ENCODE peak calls at places on chromosomes 12 and 14, in five cellular contexts. One of them, this sample, is unnamed.

GRCh38 chr14:22871962-22872832 is 657 bp downstream of the LRP10 start:
- DNase-seq in heart left ventricle: peak
- DNase-seq in left cardiac atrium: peak
- DNase-seq in left colon: peak
- DNase-seq in stimulated activated CD8-positive, alpha-beta memory T cell treated with anti-CD3 and anti-CD28 coated beads, Interleukin-15, amount 100 ng/mL, for 24 hours: peak
- DNase-seq in this sample: peak

GRCh38 chr12:127383281-127383680 is 883.7 kb upstream of the TMEM132C start:
- DNase-seq in stimulated activated CD8-positive, alpha-beta memory T cell treated with anti-CD3 and anti-CD28 coated beads, Interleukin-15, amount 100 ng/mL, for 24 hours: no peak
- DNase-seq in left cardiac atrium: no peak
- DNase-seq in heart left ventricle: no peak
- DNase-seq in left colon: no peak
- DNase-seq in this sample: no peak

GRCh38 chr12:12519599-12519998 is 43.1 kb downstream of the DUSP16 start:
- DNase-seq in heart left ventricle: no peak
- DNase-seq in stimulated activated CD8-positive, alpha-beta memory T cell treated with anti-CD3 and anti-CD28 coated beads, Interleukin-15, amount 100 ng/mL, for 24 hours: no peak
- DNase-seq in left cardiac atrium: no peak
- DNase-seq in left colon: no peak
- DNase-seq in this sample: no peak

GRCh38 chr12:50778663-50779590 is 15.0 kb downstream of the ATF1 start:
- DNase-seq in heart left ventricle: no peak
- DNase-seq in left cardiac atrium: no peak
- DNase-seq in stimulated activated CD8-positive, alpha-beta memory T cell treated with anti-CD3 and anti-CD28 coated beads, Interleukin-15, amount 100 ng/mL, for 24 hours: no peak
- DNase-seq in left colon: peak
- DNase-seq in this sample: no peak

GRCh38 chr12:105223358-105223840 is 12.6 kb downstream of the APPL2 start:
- DNase-seq in left cardiac atrium: no peak
- DNase-seq in left colon: no peak
- DNase-seq in stimulated activated CD8-positive, alpha-beta memory T cell treated with anti-CD3 and anti-CD28 coated beads, Interleukin-15, amount 100 ng/mL, for 24 hours: no peak
- DNase-seq in heart left ventricle: no peak
- DNase-seq in this sample: no peak

GRCh38 chr12:32181498-32182175 is 75.0 kb downstream of the BICD1 start:
- DNase-seq in left cardiac atrium: no peak
- DNase-seq in heart left ventricle: no peak
- DNase-seq in stimulated activated CD8-positive, alpha-beta memory T cell treated with anti-CD3 and anti-CD28 coated beads, Interleukin-15, amount 100 ng/mL, for 24 hours: no peak
- DNase-seq in left colon: no peak
- DNase-seq in this sample: no peak

GRCh38 chr14:31026395-31027096 is 367 bp upstream of the STRN3 start:
- DNase-seq in heart left ventricle: peak
- DNase-seq in left colon: peak
- DNase-seq in left cardiac atrium: peak
- DNase-seq in stimulated activated CD8-positive, alpha-beta memory T cell treated with anti-CD3 and anti-CD28 coated beads, Interleukin-15, amount 100 ng/mL, for 24 hours: peak
- DNase-seq in this sample: peak

GRCh38 chr12:42761601-42762350 is 172.2 kb upstream of the PRICKLE1 start:
- DNase-seq in stimulated activated CD8-positive, alpha-beta memory T cell treated with anti-CD3 and anti-CD28 coated beads, Interleukin-15, amount 100 ng/mL, for 24 hours: no peak
- DNase-seq in heart left ventricle: no peak
- DNase-seq in left cardiac atrium: no peak
- DNase-seq in left colon: no peak
- DNase-seq in this sample: no peak

GRCh38 chr12:40762072-40762471 is 69.8 kb downstream of the CNTN1 start:
- DNase-seq in left colon: no peak
- DNase-seq in heart left ventricle: no peak
- DNase-seq in left cardiac atrium: no peak
- DNase-seq in stimulated activated CD8-positive, alpha-beta memory T cell treated with anti-CD3 and anti-CD28 coated beads, Interleukin-15, amount 100 ng/mL, for 24 hours: no peak
- DNase-seq in this sample: no peak

This sample was measured in GM23338.